ENCODE peak calls at places on chromosomes 7 and 10, in five cellular contexts. K is cardiac fibroblast, N is uterus, X is HCT116, S is astrocyte of the spinal cord. I is an unnamed sample.
A peak's percentile ranks its signal among the peaks of the same experiment; 100 is the strongest.

GRCh38 chr7:118195837-118196474 is 12.0 kb downstream of the LSM8 start:
- DNase-seq in K (peak; percentile 74), N (peak; percentile 67), X (peak; percentile 64), S (peak; percentile 72), I (peak; percentile 4)

GRCh38 chr7:132569884-132570614 is 6.2 kb downstream of the PLXNA4 start:
- DNase-seq in K (no peak), N (no peak), X (no peak), S (no peak), I (no peak)

GRCh38 chr10:34633346-34633745 is 181.8 kb downstream of the PARD3 start:
- DNase-seq in K (no peak), N (no peak), X (no peak), S (no peak), I (no peak)

GRCh38 chr10:126160971-126161630 is 227.2 kb downstream of the ADAM12 start:
- DNase-seq in K (peak; percentile 58), N (no peak), X (peak; percentile 50), S (peak; percentile 60), I (no peak)

GRCh38 chr10:104267721-104268690 is 978 bp upstream of the GSTO2 start:
- DNase-seq in K (peak; percentile 20), N (no peak), X (no peak), S (no peak), I (no peak)

GRCh38 chr10:24483701-24484100 is 240.0 kb downstream of the ARHGAP21 start:
- DNase-seq in K (peak; percentile 32), N (no peak), X (peak; percentile 74), S (peak; percentile 71), I (no peak)

GRCh38 chr10:130485241-130485957 is 349.2 kb downstream of the GLRX3 start:
- DNase-seq in K (no peak), N (no peak), X (no peak), S (no peak), I (no peak)

GRCh38 chr10:117138838-117139580 is 939 bp upstream of the VAX1 start:
- DNase-seq in K (no peak), N (no peak), X (no peak), S (no peak), I (no peak)

GRCh38 chr7:98992076-98992475 is 113.7 kb downstream of the TRRAP start:
- DNase-seq in K (no peak), N (no peak), X (no peak), S (no peak), I (no peak)

GRCh38 chr10:12181065-12181775 is 14.5 kb downstream of the NUDT5 start:
- DNase-seq in K (peak; percentile 7), N (no peak), X (no peak), S (peak; percentile 45), I (no peak)

GRCh38 chr10:105023706-105024105 is 382.6 kb downstream of the SORCS3 start:
- DNase-seq in K (no peak), N (no peak), X (no peak), S (peak; percentile 48), I (no peak)

GRCh38 chr10:50511512-50512213 is 112.1 kb downstream of the SGMS1 start:
- DNase-seq in K (no peak), N (no peak), X (peak; percentile 47), S (peak; percentile 10), I (no peak)

GRCh38 chr7:135745702-135746312 is 2.8 kb downstream of the FAM180A start:
- DNase-seq in K (peak; percentile 96), N (peak; percentile 84), X (peak; percentile 93), S (peak; percentile 94), I (peak; percentile 92)

GRCh38 chr10:102240467-102241036 is 760 bp downstream of the PITX3 start:
- DNase-seq in K (no peak), N (no peak), X (no peak), S (no peak), I (no peak)

GRCh38 chr7:19491821-19492452 is 216.9 kb downstream of the POLR1F start:
- DNase-seq in K (peak; percentile 66), N (no peak), X (peak; percentile 28), S (peak; percentile 47), I (peak; percentile 4)

GRCh38 chr10:43749940-43750552 is 101.4 kb upstream of the ZNF32 start:
- DNase-seq in K (peak; percentile 35), N (no peak), X (no peak), S (no peak), I (no peak)

GRCh38 chr10:44822993-44823392 is 88.1 kb upstream of the TMEM72 start:
- DNase-seq in K (no peak), N (peak; percentile 22), X (no peak), S (no peak), I (no peak)

GRCh38 chr10:79413196-79413595 is 32.2 kb downstream of the ZCCHC24 start:
- DNase-seq in K (peak; percentile 41), N (peak; percentile 31), X (no peak), S (no peak), I (no peak)

GRCh38 chr10:24561453-24561852 is 162.2 kb downstream of the ARHGAP21 start:
- DNase-seq in K (no peak), N (no peak), X (no peak), S (peak; percentile 27), I (peak; percentile 9)

GRCh38 chr10:12974123-12974844 is 27.2 kb downstream of the CCDC3 start:
- DNase-seq in K (no peak), N (no peak), X (no peak), S (no peak), I (no peak)

DNA sequence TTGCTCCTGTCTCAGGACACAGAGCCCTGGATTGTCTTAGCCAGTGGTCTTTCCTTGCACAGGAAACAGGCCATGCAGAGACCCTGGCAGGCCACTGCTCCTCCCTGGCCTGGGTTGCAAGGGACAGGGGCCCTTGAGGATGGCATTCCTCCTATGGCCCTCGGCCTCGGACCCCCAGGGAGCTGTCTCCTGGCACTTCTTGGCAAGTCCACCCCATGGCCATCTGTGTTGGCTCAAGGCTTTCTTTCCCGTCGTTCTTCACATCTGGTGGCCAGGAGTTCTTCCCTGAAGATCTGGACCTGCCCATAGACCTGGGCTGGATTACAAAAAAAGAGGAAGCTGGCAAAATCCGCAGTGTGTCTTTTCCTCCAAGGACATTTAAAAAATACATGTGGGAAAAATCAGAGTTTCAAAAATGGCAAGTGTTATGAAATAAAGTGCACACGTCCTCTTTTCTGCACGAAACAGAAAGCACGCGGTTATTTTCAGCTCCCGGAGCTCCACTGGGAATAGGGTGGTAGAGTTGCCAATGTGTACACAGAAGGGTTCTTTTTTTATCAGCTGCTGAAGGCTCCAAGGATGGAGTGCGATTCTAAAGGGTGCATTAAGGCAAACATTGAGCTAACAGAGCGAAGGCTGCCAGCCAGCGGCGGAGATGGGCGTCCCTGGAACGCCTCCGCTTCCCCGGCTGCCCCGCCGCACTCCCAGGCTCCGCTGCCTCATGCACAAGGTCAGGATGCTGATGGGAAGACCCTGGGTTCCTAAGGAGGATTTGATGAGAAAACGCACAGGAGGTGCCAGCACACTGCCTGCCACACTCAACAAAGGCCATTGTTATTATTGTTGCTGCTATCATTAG is 62.8 kb upstream of the FAM20C start:
- DNase-seq in K (peak; percentile 89), N (no peak), X (no peak), S (no peak), I (no peak)
- H3K4me3 ChIP-seq in K (no peak overlapping the region), N (no peak overlapping the region), X (no peak overlapping the region), S (no peak overlapping the region), I (no peak overlapping the region)

GRCh38 chr7:30983914-30984247 is 20.1 kb downstream of the GHRHR start:
- DNase-seq in K (no peak), N (no peak), X (no peak), S (no peak), I (no peak)
- TF ChIP-seq CTCF in K (no peak), N (no peak), X (no peak), S (no peak), I (no peak)

GRCh38 chr10:101216631-101217425 is 12.4 kb downstream of the LBX1 start:
- DNase-seq in K (no peak), N (no peak), X (no peak), S (no peak), I (no peak)
- H3K4me3 ChIP-seq in K (no peak overlapping the region), N (no peak overlapping the region), X (no peak overlapping the region), S (no peak overlapping the region), I (no peak overlapping the region)

GRCh38 chr7:49850921-49851613 is 77.6 kb downstream of the VWC2 start:
- DNase-seq in K (no peak), N (no peak), X (no peak), S (no peak), I (no peak)
- TF ChIP-seq CTCF in K (no peak), N (no peak), X (no peak), S (no peak), I (no peak)

GRCh38 chr7:105354383-105354782 is 34.3 kb downstream of the SRPK2 start:
- DNase-seq in K (peak; percentile 22), N (no peak), X (no peak), S (no peak), I (no peak)

GRCh38 chr7:105352922-105353668 is 35.6 kb downstream of the SRPK2 start:
- DNase-seq in K (no peak), N (no peak), X (no peak), S (no peak), I (no peak)

GRCh38 chr7:105353752-105354328 is 34.9 kb downstream of the SRPK2 start:
- DNase-seq in K (peak; percentile 76), N (peak; percentile 20), X (no peak), S (peak; percentile 56), I (no peak)

GRCh38 chr7:105350906-105351305 is 37.8 kb downstream of the SRPK2 start:
- DNase-seq in K (no peak), N (no peak), X (no peak), S (no peak), I (no peak)

GRCh38 chr7:105352018-105352612 is 36.6 kb downstream of the SRPK2 start:
- DNase-seq in K (peak; percentile 97), N (peak; percentile 74), X (no peak), S (peak; percentile 94), I (peak; percentile 69)
- H3K4me3 ChIP-seq in K (no peak overlapping the region), N (no peak overlapping the region), X (no peak overlapping the region), S (no peak overlapping the region), I (peak overlapping the region; percentile 17)

GRCh38 chr7:32378991-32379390 is 111.2 kb downstream of the LSM5 start:
- DNase-seq in K (no peak), N (no peak), X (no peak), S (no peak), I (no peak)
- TF ChIP-seq CTCF in K (no peak), N (no peak), X (no peak), S (no peak), I (no peak)

GRCh38 chr7:22142593-22142992 is 196.9 kb upstream of the CDCA7L start:
- DNase-seq in K (no peak), N (no peak), X (no peak), S (no peak), I (no peak)

GRCh38 chr7:22143496-22143895 is 197.8 kb upstream of the CDCA7L start:
- DNase-seq in K (no peak), N (no peak), X (no peak), S (no peak), I (no peak)

GRCh38 chr7:22147868-22148267 is 202.2 kb upstream of the CDCA7L start:
- DNase-seq in K (no peak), N (no peak), X (no peak), S (no peak), I (no peak)

GRCh38 chr7:22150221-22150620 is 204.5 kb upstream of the CDCA7L start:
- DNase-seq in K (no peak), N (no peak), X (no peak), S (peak; percentile 56), I (no peak)

DNA sequence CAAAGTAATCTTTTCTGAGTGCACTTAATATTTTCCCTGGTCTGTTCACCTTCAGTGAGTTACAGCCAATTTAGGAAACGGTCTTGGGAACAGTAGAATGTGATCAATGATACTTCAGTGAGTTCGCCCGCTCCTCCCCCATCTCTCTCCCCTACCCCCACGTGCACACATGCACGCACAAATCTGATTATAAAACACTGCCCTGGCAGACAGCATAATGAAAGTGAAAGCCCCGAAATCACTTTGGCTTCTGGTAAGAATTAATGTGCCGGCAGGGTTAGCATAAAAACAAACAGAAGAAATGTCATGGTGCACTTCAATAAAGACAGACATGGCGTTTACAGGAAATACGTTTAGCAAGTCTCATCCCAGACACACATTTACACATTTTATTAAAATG is 201.4 kb upstream of the CDCA7L start:
- DNase-seq in K (no peak), N (no peak), X (no peak), S (peak; percentile 19), I (no peak)
- H3K4me3 ChIP-seq in K (no peak overlapping the region), N (no peak overlapping the region), X (no peak overlapping the region), S (no peak overlapping the region), I (no peak overlapping the region)

I was measured in BJ.